ENCODE peak calls at places on chromosomes 13 and 19, in six cellular contexts. V is left ventricle myocardium inferior, S is WERI-Rb-1, T is H1, F is aorta, U is heart left ventricle. R is an unnamed sample. For H3K9me3 and H3K36me3, the result is how much of the 10 kb centered on the place peaks cover.

GRCh38 chr13:23786607-23787006 is 102.6 kb downstream of the MIPEP start:
- DNase-seq in V (no peak), S (no peak), T (no peak), F (no peak), U (no peak), R (no peak)

GRCh38 chr13:28415994-28416411 is 78.9 kb downstream of the FLT1 start:
- DNase-seq in V (no peak), S (no peak), T (no peak), F (no peak), U (no peak), R (no peak)

GRCh38 chr13:85970727-85971126 is 171.5 kb upstream of the SLITRK6 start:
- DNase-seq in V (no peak), S (no peak), T (no peak), F (no peak), U (no peak), R (no peak)

GRCh38 chr13:78595819-78596700 is 7.3 kb downstream of the POU4F1 start:
- DNase-seq in V (no peak), S (no peak), T (peak), F (peak), U (no peak), R (no peak)

GRCh38 chr19:51101171-51101865 is 6.9 kb downstream of the CTU1 start:
- DNase-seq in V (no peak), S (no peak), T (no peak), F (no peak), U (no peak), R (no peak)

GRCh38 chr13:114073881-114074551 is 58.4 kb downstream of the RASA3 start:
- DNase-seq in V (no peak), S (no peak), T (no peak), F (no peak), U (no peak), R (no peak)

GRCh38 chr13:77374786-77375185 is 47.9 kb upstream of the MYCBP2 start:
- DNase-seq in V (no peak), S (no peak), T (no peak), F (no peak), U (no peak), R (no peak)

GRCh38 chr19:14113762-14114414 is 3.7 kb downstream of the PRKACA start:
- DNase-seq in V (peak), S (peak), T (peak), F (no peak), U (no peak), R (no peak)

GRCh38 chr19:58317481-58318072 is 9.2 kb upstream of the ZSCAN22 start:
- DNase-seq in V (no peak), S (no peak), T (no peak), F (no peak), U (no peak), R (no peak)

GRCh38 chr19:29680447-29680846 is 15.2 kb downstream of the PLEKHF1 start:
- DNase-seq in V (peak), S (no peak), T (no peak), F (no peak), U (no peak), R (no peak)

GRCh38 chr19:36009220-36009619 is 607 bp upstream of the SYNE4 start:
- DNase-seq in V (peak), S (peak), T (peak), F (peak), U (peak), R (peak)

GRCh38 chr19:41253660-41254059 is 10.5 kb upstream of the HNRNPUL1 start:
- DNase-seq in V (no peak), S (no peak), T (no peak), F (no peak), U (no peak), R (no peak)

GRCh38 chr19:53626941-53627340 is 4.9 kb upstream of the DPRX start:
- DNase-seq in V (no peak), S (no peak), T (no peak), F (no peak), U (no peak), R (no peak)

GRCh38 chr19:620166-620862 is 13.0 kb downstream of the POLRMT start:
- DNase-seq in V (no peak), S (no peak), T (no peak), F (no peak), U (no peak), R (no peak)

GRCh38 chr19:41298327-41298964 is 11.5 kb upstream of the CCDC97 start:
- DNase-seq in V (peak), S (no peak), T (no peak), F (peak), U (peak), R (peak)

DNA sequence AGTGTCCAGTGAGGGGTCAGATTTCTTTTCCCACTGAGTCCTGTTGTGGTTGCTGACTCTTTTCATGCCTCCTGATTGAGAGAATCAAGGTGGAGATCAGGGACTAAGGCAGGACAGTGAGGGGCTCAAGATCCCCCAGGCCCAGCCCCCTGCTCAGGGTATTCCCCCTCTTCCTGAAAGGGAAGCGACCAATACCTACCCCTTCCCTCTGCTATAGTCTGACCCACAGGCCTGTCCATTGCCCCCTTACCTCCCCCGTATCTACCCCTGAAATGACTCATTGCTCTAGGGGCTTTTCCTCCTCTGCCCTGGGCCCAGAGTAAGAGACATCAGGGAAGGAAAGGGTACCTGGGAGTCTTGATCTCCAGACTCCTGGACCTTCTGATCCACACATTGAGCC is 1320.5 kb downstream of the UQCRFS1 start:
- DNase-seq in V (no peak), S (no peak), T (no peak), F (no peak), U (no peak), R (no peak)
- H3K9me3 ChIP-seq in V (under half), S (under half), T (half or more), F (under half), U (under half), R (under half)

DNA sequence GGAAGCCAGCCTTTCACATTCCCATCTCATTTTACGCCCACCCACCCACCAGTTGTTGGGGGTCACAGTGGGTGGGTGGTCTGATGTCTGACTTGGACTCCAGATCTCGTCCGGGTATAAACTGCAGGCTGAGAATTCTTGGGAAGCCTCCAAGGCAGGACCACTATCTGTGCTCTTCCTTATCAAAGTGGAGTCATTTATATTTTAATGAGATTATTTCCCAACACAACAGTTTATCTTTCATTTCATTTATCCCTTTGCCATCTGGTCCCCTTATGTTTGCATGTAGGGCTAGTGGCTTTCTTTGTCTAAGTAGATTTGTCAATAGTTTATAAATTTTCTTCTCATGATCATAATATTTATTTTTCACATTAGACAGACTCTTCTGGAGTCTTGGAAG is 3.5 kb upstream of the FAM124A start:
- DNase-seq in V (no peak), S (no peak), T (no peak), F (no peak), U (no peak), R (no peak)
- H3K36me3 ChIP-seq in V (under half), S (under half), T (under half), F (under half), U (under half), R (under half)

DNA sequence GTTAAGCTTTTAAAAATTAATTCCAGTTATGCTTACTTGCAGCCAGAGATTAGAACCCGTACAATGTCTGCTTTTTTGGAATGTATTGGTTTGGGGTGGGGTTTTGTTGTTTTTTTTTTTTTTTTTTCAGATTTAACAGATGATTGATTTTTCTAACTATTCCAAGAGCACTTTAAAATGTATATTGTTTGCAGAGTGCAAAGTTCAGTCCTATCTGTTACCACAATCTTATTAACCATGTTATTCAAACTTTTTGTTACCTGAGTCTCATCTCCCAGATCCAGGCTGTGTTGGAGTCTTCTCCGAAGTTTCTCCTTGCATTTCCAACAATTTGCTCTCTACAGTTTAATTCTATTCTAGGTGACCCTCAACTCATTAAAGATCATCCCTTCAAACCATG is 91.3 kb downstream of the INSR start:
- DNase-seq in V (no peak), S (no peak), T (no peak), F (no peak), U (no peak), R (no peak)
- H3K27ac ChIP-seq in V (no peak), S (no peak), T (no peak), F (no peak), U (no peak), R (peak)

GRCh38 chr13:90428522-90429210 is 918.8 kb upstream of the MIR17HG start:
- DNase-seq in V (no peak), S (no peak), T (no peak), F (no peak), U (no peak), R (no peak)
- H3K9me3 ChIP-seq in V (under half), S (under half), T (under half), F (under half), U (under half), R (under half)

GRCh38 chr19:46723471-46723870 is 6.6 kb upstream of the PRKD2 start:
- DNase-seq in V (no peak), S (no peak), T (no peak), F (no peak), U (no peak), R (no peak)

GRCh38 chr19:46722421-46723022 is 5.6 kb upstream of the PRKD2 start:
- DNase-seq in V (no peak), S (no peak), T (no peak), F (no peak), U (no peak), R (no peak)

GRCh38 chr19:46724468-46724867 is 7.6 kb upstream of the PRKD2 start:
- DNase-seq in V (no peak), S (no peak), T (no peak), F (no peak), U (no peak), R (no peak)

GRCh38 chr19:46722004-46722380 is 5.1 kb upstream of the PRKD2 start:
- DNase-seq in V (no peak), S (no peak), T (no peak), F (no peak), U (no peak), R (no peak)

DNA sequence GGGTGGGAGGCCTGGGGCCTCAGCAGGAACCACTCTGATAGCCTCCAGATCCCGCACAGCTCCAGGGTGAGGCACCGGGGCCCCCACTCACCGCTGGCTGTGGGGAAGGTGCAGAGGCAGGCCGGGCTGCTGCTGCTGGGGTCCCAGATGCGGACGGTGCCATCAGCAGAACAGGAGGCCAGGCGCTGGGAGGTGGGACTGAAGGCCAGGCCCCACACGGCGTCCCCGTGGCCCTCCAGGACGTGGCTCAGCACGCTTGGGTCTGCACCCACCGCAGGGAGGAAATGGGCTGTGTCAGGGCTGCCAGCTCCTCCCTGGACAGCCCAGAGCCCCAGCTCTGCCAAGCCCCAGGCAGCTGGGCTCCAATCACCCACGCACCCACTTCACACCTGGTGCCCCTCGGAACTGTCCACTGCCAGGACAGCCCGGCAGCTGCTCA is 6.1 kb upstream of the PRKD2 start:
- DNase-seq in V (no peak), S (no peak), T (no peak), F (no peak), U (no peak), R (no peak)
- H3K36me3 ChIP-seq in V (half or more), S (half or more), T (half or more), F (under half), U (half or more), R (under half)

DNA sequence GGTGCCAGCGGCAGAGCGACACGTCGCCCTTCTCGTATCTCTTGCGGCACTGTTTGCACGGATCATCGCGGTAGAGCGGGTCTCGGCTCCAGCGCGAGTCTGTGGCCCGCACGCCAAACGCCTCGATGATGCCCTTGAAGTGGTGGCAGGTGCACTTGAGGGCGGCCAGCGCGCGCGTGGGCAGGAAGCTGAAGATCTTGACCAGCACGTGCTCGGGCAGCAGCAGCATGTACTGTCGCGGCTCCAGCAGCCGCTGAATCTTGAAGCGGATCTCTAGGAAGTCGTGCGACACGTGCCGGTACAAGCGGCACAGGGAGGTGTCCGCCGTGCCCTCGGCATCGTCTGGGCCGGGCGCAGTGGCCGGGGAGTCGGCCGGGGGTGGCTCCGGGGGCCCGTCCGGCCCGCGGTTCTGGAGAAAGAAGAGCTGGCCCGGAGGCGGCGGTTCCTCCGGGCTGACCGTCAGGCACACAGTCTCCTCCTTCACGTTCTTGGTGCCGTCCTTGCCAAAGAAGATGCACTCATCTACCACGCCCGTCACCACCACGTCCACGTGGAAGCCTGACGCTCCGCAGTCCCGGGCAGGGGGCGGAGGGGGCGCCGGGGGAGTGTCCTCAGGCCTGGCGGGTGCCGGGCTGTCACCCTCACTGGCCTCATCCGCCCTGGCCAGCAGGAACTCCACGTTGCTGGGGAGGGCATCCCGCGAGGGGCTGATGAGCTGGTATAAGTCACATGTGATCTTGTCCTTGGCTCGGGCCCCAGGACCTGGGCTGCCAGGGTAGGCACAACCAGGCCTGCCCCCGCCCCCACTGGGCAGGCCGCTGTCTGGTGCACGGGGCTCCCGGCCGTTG is 18.6 kb downstream of the FBXO46 start:
- DNase-seq in V (no peak), S (no peak), T (no peak), F (no peak), U (no peak), R (no peak)
- H3K27ac ChIP-seq in V (no peak), S (no peak), T (no peak), F (no peak), U (no peak), R (no peak)

GRCh38 chr13:19329365-19329764 is 147.7 kb upstream of the TUBA3C start:
- DNase-seq in V (no peak), S (no peak), T (no peak), F (no peak), U (no peak), R (no peak)
- H3K9me3 ChIP-seq in V (under half), S (under half), T (under half), F (under half), U (under half), R (under half)